ENCODE peak calls at places on chromosomes 1 and 21, in ten cellular contexts. G is testis, M is uterus, E is lower leg skin, U is Peyer's patch, J is MM.1S, V is fibroblast of villous mesenchyme, I is AG04450, K is fibroblast of lung, O is choroid plexus epithelial cell. T is an unnamed sample.

GRCh38 chr1:167599839-167600581 is 30.0 kb upstream of the RCSD1 start:
- DNase-seq in K (peak), M (no peak), E (peak), G (peak), V (peak), J (peak), I (no peak), O (peak), U (no peak), T (peak)

GRCh38 chr1:234925440-234926251 is 203.0 kb downstream of the TOMM20 start:
- DNase-seq in O (peak), G (no peak), J (peak), M (no peak), K (peak), I (peak), E (peak), U (no peak), V (peak), T (peak)

GRCh38 chr1:116711061-116711582 is 43.1 kb upstream of the CD2 start:
- DNase-seq in I (no peak), O (no peak), M (no peak), E (no peak), K (no peak), V (no peak), J (no peak), U (no peak), G (no peak), T (no peak)

GRCh38 chr1:155873860-155874259 is 14.5 kb downstream of the SYT11 start:
- DNase-seq in G (no peak), I (no peak), O (peak), V (peak), E (no peak), K (peak), U (no peak), M (no peak), J (no peak), T (no peak)

GRCh38 chr1:179761296-179761695 is 18.2 kb downstream of the FAM163A start:
- DNase-seq in M (no peak), E (no peak), V (no peak), I (no peak), O (no peak), K (no peak), G (no peak), U (no peak), J (no peak), T (no peak)

GRCh38 chr1:55898191-55898590 is 681.2 kb downstream of the PLPP3 start:
- DNase-seq in E (no peak), J (no peak), G (no peak), K (peak), V (peak), I (peak), U (no peak), M (no peak), O (peak), T (peak)

GRCh38 chr1:57066980-57067615 is 101.3 kb upstream of the C8B start:
- DNase-seq in U (no peak), J (no peak), E (no peak), V (no peak), K (no peak), G (no peak), O (no peak), I (no peak), M (no peak), T (no peak)

GRCh38 chr1:54604051-54604450 is 19.3 kb downstream of the FAM151A start:
- DNase-seq in U (peak), I (no peak), G (no peak), O (no peak), E (no peak), K (no peak), V (no peak), M (no peak), J (no peak), T (no peak)

GRCh38 chr1:156746381-156746715 is 5.1 kb downstream of the HDGF start:
- DNase-seq in J (no peak), K (no peak), E (no peak), G (no peak), I (no peak), V (no peak), M (no peak), U (no peak), O (no peak), T (no peak)

GRCh38 chr1:53293123-53293522 is 34.7 kb downstream of the LRP8 start:
- DNase-seq in E (no peak), O (no peak), G (no peak), K (peak), M (peak), V (peak), J (no peak), U (no peak), I (no peak), T (no peak)

GRCh38 chr1:212667223-212668139 is 32.2 kb downstream of the BATF3 start:
- DNase-seq in K (peak), I (peak), G (peak), J (no peak), O (peak), E (peak), U (no peak), M (peak), V (peak), T (peak)

GRCh38 chr1:183773456-183773855 is 31.5 kb upstream of the RGL1 start:
- DNase-seq in M (no peak), U (no peak), E (no peak), V (no peak), J (no peak), K (no peak), G (no peak), I (no peak), O (no peak), T (no peak)

GRCh38 chr1:156140879-156141707 is 12.3 kb upstream of the SEMA4A start:
- DNase-seq in I (no peak), M (no peak), U (no peak), E (peak), K (peak), O (no peak), J (no peak), V (peak), G (peak), T (no peak)

GRCh38 chr1:17104782-17105181 is 14.5 kb downstream of the PADI2 start:
- DNase-seq in J (no peak), K (no peak), U (no peak), I (no peak), O (no peak), M (no peak), E (no peak), V (no peak), G (no peak), T (no peak)

GRCh38 chr1:17553970-17554369 is 14.5 kb downstream of the ARHGEF10L start:
- DNase-seq in I (peak), E (no peak), G (no peak), U (no peak), V (peak), M (no peak), O (peak), J (no peak), K (peak), T (peak)

GRCh38 chr1:63524166-63524565 is 841 bp downstream of the EFCAB7 start:
- DNase-seq in O (no peak), K (peak), E (no peak), I (no peak), V (no peak), U (no peak), G (no peak), J (peak), M (no peak), T (no peak)

GRCh38 chr1:63523738-63524137 is 413 bp downstream of the EFCAB7 start:
- DNase-seq in V (no peak), E (no peak), K (no peak), J (no peak), M (no peak), G (peak), O (peak), U (no peak), I (no peak), T (no peak)

GRCh38 chr1:63522891-63523728 is at the start of the genes EFCAB7 and ITGB3BP:
- DNase-seq in M (peak), V (peak), U (peak), I (peak), O (peak), K (peak), J (peak), E (peak), G (peak), T (peak)
- H3K4me3 ChIP-seq in M (peak), V (peak), U (peak), I (peak), O (peak), K (peak), J (peak), E (peak), G (peak), T (peak)

DNA sequence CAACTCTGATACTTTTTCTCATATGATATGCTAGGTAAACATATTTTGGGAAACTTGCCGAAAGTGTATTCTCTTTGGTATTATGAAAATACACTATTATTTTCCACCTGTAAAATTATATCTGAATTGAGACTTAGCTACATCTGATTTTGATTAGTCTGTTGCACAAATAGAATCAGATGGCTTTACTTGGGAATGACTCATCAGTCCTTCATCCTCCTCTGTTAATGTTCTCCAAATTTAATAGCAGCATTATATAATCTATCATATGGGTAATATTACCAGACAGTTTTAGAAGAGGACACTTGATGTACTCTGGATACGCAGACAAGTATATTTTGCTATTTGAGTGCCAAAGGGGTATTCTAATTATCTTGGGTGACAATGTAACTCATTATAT is 245.3 kb downstream of the CTH start:
- DNase-seq in I (no peak), K (no peak), M (no peak), E (no peak), G (no peak), J (no peak), O (no peak), V (peak), U (no peak), T (no peak)
- H3K4me3 ChIP-seq in I (no peak), K (no peak), M (no peak), E (no peak), G (no peak), J (no peak), O (no peak), V (no peak), U (no peak), T (no peak)

GRCh38 chr1:78500529-78500928 is 9.8 kb downstream of the PTGFR start:
- DNase-seq in U (no peak), V (no peak), K (no peak), O (no peak), E (no peak), I (no peak), G (no peak), M (no peak), J (no peak), T (no peak)
- H3K4me3 ChIP-seq in U (no peak), V (no peak), K (no peak), O (no peak), E (no peak), I (no peak), G (no peak), M (no peak), J (no peak), T (no peak)

GRCh38 chr21:23968008-23968407 is 1639.3 kb downstream of the MRPL39 start:
- DNase-seq in E (no peak), K (no peak), I (no peak), U (no peak), G (no peak), M (no peak), V (no peak), O (no peak), J (no peak), T (no peak)

GRCh38 chr21:23963454-23963853 is 1643.8 kb downstream of the MRPL39 start:
- DNase-seq in I (peak), G (no peak), O (no peak), U (no peak), E (no peak), K (no peak), M (no peak), V (no peak), J (no peak), T (no peak)

DNA sequence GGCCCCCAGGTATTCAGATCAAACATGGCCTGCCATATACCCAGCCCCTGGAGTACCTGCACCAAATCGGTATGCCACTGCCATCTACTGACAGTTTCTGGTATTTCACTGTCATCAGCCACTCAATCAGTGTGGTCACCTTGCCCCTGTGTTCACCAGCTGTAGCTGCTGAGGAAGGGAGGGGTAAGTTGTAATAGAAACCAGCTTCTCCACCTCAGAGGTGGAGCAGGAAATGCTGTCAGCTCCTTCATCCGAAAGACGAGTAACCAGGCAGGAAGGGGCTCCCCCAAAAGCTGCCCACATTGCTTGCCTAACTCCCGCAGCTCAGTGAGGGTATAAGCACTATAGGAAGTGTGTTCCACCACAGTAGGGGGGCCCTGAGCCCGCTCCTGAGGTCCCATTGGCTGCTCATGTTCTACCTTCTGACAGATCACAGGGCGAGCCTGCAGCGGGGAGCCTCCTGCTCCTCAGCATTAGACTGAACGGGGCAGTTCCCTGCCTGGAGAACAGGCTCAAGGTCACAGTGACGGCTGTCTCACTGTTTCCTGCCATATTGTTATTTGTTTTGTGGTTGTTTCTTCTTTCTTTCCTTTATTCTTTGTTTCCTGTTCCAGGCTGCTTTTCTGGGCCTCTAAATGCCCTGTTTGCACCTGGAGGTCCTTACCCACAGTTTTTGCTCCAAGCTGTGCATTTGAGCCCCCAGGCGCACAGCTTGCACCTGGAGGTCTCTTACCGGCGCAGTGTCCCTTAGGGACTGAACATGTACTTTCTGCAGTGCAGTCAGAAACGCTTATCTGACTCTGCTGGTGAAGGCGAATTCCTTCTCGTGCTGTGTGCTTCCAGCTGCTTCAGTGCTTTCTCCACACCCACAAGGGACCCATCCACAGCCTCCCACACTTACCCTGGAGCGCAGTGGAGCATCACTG is 1638.3 kb downstream of the MRPL39 start:
- DNase-seq in J (peak), M (no peak), V (no peak), K (peak), I (peak), O (peak), U (no peak), E (peak), G (peak), T (no peak)
- H3K4me3 ChIP-seq in J (peak), M (no peak), V (no peak), K (no peak), I (no peak), O (no peak), U (no peak), E (no peak), G (no peak), T (no peak)

DNA sequence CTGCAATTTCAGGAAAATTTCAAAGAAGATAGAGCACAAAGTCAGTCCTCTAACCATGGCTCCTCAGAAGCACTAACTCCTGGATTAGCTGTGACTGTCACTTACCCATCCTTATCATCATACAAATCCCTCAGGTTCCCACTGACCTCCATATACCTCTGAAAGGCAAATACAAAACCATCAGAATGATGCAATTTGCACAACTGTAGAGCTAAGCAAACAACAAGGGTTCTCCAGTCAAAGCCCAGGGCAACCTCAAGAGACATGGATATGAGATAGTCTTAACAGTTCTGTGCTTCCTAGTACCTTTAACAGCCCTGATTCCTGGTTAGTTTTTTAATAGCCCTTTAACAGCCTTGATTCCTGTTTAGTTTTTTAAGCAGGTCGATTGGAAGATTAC is 2.1 kb downstream of the SF3A3 start:
- DNase-seq in I (no peak), U (no peak), M (no peak), J (no peak), O (no peak), K (no peak), G (no peak), V (no peak), E (no peak), T (no peak)
- H3K4me3 ChIP-seq in I (no peak), U (no peak), M (no peak), J (no peak), O (no peak), K (no peak), G (no peak), V (no peak), E (no peak), T (no peak)

GRCh38 chr21:39388811-39389155 is 39.9 kb upstream of the HMGN1 start:
- DNase-seq in K (no peak), V (no peak), U (no peak), J (no peak), E (no peak), I (no peak), M (no peak), G (no peak), O (no peak), T (no peak)
- H3K4me3 ChIP-seq in K (peak), V (peak), U (no peak), J (peak), E (no peak), I (peak), M (no peak), G (peak), O (peak), T (peak)

DNA sequence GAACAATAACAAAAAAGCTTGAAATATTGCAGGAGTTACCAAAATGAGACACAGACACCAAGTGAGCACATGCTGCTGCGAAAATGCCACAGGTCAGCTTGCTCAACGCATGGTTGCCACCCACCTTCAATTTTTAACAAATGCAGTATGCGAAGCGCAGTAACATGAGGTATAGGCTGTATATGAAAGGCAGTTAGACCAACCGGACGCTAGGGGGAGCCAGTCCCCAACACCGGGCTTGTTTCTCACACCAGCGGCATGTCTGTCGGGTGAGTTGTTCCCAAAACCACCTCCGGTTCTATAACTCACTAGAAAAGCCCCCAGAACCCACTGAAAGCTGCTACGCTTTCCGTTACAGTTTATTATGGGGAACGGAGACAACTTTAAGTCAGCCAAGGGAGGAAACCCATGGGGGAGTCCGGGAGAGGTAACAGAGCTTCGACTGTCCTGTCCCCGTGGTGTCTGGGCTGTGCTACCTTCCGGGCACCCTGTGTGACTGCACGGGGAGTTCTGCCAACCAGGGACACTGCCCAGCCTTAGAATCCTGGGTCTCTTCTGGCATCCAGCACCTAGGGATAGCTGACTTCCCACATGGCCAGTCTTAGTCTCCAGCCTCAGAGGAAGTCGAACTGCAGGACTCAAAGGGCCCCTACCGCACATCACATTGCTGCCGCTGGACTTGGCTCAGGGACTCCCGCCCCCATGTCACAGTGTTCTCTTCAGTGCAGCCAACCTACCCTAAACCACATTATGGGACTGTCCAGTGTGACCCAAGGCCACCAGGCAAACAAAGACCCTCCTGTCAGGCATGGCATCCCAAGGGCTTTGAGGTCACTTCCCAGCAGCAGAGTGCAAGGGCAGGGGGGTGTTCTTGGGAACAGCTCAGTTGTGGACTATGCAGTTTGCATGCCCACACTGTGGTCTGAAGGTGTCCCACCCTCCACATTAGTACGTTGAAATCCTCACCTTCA is 14.0 kb downstream of the RNF187 start:
- DNase-seq in O (peak), I (peak), U (peak), K (peak), J (peak), G (peak), M (peak), V (peak), E (peak), T (peak)
- H3K4me3 ChIP-seq in O (peak), I (no peak), U (no peak), K (peak), J (no peak), G (no peak), M (no peak), V (peak), E (no peak), T (peak)

GRCh38 chr1:36149237-36149972 is at the start of gene TRAPPC3:
- DNase-seq in E (peak), K (peak), J (peak), O (peak), G (peak), U (peak), I (peak), V (peak), M (peak), T (peak)

GRCh38 chr1:36151133-36151844 is 2.0 kb upstream of the TRAPPC3 start:
- DNase-seq in M (no peak), V (no peak), E (no peak), G (no peak), U (no peak), O (no peak), I (no peak), J (no peak), K (no peak), T (no peak)

GRCh38 chr1:36148821-36149236 is 457 bp downstream of the TRAPPC3 start:
- DNase-seq in G (no peak), V (no peak), J (no peak), U (no peak), M (no peak), I (no peak), O (no peak), E (no peak), K (no peak), T (no peak)

GRCh38 chr1:36150296-36151132 is 1.2 kb upstream of the TRAPPC3 start:
- DNase-seq in M (peak), U (peak), K (peak), I (peak), J (peak), V (peak), O (peak), E (peak), G (peak), T (peak)

DNA sequence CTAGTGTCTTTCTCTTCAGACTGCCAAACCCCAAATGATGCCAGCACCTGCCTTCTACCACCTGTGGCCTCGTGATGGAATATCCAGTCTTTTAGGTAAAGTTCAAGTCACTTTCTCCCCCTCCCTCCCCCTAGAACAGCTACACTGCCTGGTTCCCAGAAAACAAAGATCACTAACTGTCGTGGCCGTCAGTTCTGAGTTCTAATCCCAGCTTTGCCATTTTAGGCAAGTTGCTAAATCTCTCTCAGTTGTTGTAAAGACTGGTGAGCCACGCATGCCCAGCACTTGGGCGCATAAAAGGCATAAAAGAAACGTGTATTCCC is 648 bp upstream of the TRAPPC3 start:
- DNase-seq in V (no peak), K (no peak), I (no peak), O (no peak), E (no peak), J (no peak), U (no peak), M (no peak), G (no peak), T (no peak)
- H3K4me3 ChIP-seq in V (peak), K (peak), I (peak), O (no peak), E (no peak), J (peak), U (peak), M (no peak), G (peak), T (no peak)

T was measured in skeletal muscle cell.